ENCODE peak calls at places on chromosomes 11 and 22, in ten cellular contexts. U is lower lobe of right lung, N is left ventricle myocardium inferior, Y is PC-3, M is foreskin fibroblast, R is kidney epithelial cell, E is left colon, J is fibroblast of mammary gland, L is EL, H is aorta. D is an unnamed sample.

GRCh38 chr11:119347940-119348339 is 1.4 kb upstream of the MFRP start:
- DNase-seq in U (peak), N (no peak), Y (no peak), M (no peak), R (no peak), E (no peak), J (no peak), L (no peak), H (no peak), D (no peak)

GRCh38 chr11:121329786-121330395 is 37.3 kb downstream of the SC5D start:
- DNase-seq in U (no peak), N (no peak), Y (no peak), M (no peak), R (no peak), E (no peak), J (no peak), L (no peak), H (no peak), D (no peak)

GRCh38 chr11:8228206-8228605 is 35.5 kb downstream of the LMO1 start:
- DNase-seq in U (peak), N (no peak), Y (no peak), M (no peak), R (no peak), E (no peak), J (no peak), L (no peak), H (peak), D (no peak)

GRCh38 chr11:70628881-70629844 is 230.8 kb downstream of the CTTN start:
- DNase-seq in U (peak), N (peak), Y (no peak), M (peak), R (no peak), E (peak), J (no peak), L (no peak), H (no peak), D (no peak)

GRCh38 chr11:74276581-74276980 is 34.9 kb downstream of the P4HA3 start:
- DNase-seq in U (no peak), N (no peak), Y (no peak), M (peak), R (no peak), E (no peak), J (peak), L (peak), H (no peak), D (no peak)

GRCh38 chr22:42462016-42462415 is 29.8 kb upstream of the NFAM1 start:
- DNase-seq in U (no peak), N (no peak), Y (no peak), M (no peak), R (no peak), E (no peak), J (no peak), L (no peak), H (no peak), D (no peak)

GRCh38 chr11:119363081-119363861 is 16.8 kb upstream of the MFRP start:
- DNase-seq in U (no peak), N (no peak), Y (no peak), M (no peak), R (no peak), E (no peak), J (no peak), L (no peak), H (no peak), D (peak)

GRCh38 chr11:44911031-44911814 is 39.5 kb downstream of the TP53I11 start:
- DNase-seq in U (peak), N (peak), Y (peak), M (peak), R (peak), E (peak), J (peak), L (peak), H (peak), D (peak)

GRCh38 chr11:44171518-44171917 is 76.0 kb downstream of the EXT2 start:
- DNase-seq in U (no peak), N (no peak), Y (no peak), M (no peak), R (no peak), E (no peak), J (no peak), L (no peak), H (no peak), D (no peak)

GRCh38 chr11:75557649-75558494 is 4.2 kb upstream of the SERPINH1 start:
- DNase-seq in U (peak), N (no peak), Y (no peak), M (peak), R (no peak), E (no peak), J (peak), L (peak), H (peak), D (no peak)

GRCh38 chr11:75790986-75791385 is 22.4 kb downstream of the DGAT2 start:
- DNase-seq in U (no peak), N (no peak), Y (peak), M (no peak), R (no peak), E (no peak), J (no peak), L (peak), H (peak), D (no peak)

GRCh38 chr11:116230453-116230852 is 542.3 kb downstream of the BUD13 start:
- DNase-seq in U (no peak), N (no peak), Y (no peak), M (no peak), R (no peak), E (no peak), J (no peak), L (no peak), H (no peak), D (no peak)

GRCh38 chr22:40635008-40635939 is 1.2 kb downstream of the MRTFA start:
- DNase-seq in U (no peak), N (peak), Y (no peak), M (no peak), R (no peak), E (no peak), J (no peak), L (peak), H (peak), D (no peak)

GRCh38 chr11:31784645-31785044 is 26.5 kb downstream of the PAX6 start:
- DNase-seq in U (no peak), N (no peak), Y (no peak), M (no peak), R (no peak), E (no peak), J (no peak), L (no peak), H (no peak), D (no peak)